ENCODE peak calls at places on chromosome 10, in four cellular contexts. T, U, H and R are unnamed samples.

GRCh38 chr10:114458955-114459354 is 54.7 kb upstream of the AFAP1L2 start:
- DNase-seq in U (peak), T (peak), H (no peak), R (peak)

GRCh38 chr10:23540401-23540800 is 101.5 kb downstream of the OTUD1 start:
- DNase-seq in U (no peak), T (no peak), H (no peak), R (no peak)

GRCh38 chr10:133133471-133134231 is 26.4 kb upstream of the KNDC1 start:
- DNase-seq in H (no peak), U (peak), T (no peak), R (no peak)

GRCh38 chr10:45197816-45198595 is 117.4 kb downstream of the OR13A1 start:
- DNase-seq in U (no peak), T (no peak), H (no peak), R (no peak)

GRCh38 chr10:132836832-132837540 is 51.0 kb upstream of the NKX6-2 start:
- DNase-seq in U (peak), T (no peak), H (peak), R (peak)

GRCh38 chr10:67696029-67696428 is at the start of gene CTNNA3:
- DNase-seq in H (peak), U (no peak), T (peak), R (no peak)

GRCh38 chr10:78960316-78960800 is 108.4 kb upstream of the ZMIZ1 start:
- DNase-seq in U (peak), H (peak), T (peak), R (peak)

GRCh38 chr10:62046522-62047239 is 145.2 kb downstream of the ARID5B start:
- DNase-seq in H (peak), T (peak), U (peak), R (peak)

GRCh38 chr10:59831658-59832503 is 74.5 kb downstream of the CCDC6 start:
- DNase-seq in T (no peak), H (no peak), U (no peak), R (no peak)

GRCh38 chr10:38159007-38159406 is 64.9 kb downstream of the ZNF37A start:
- DNase-seq in U (no peak), H (no peak), T (no peak), R (no peak)

GRCh38 chr10:57964371-57964770 is 303.3 kb downstream of the IPMK start:
- DNase-seq in T (no peak), U (no peak), H (no peak), R (peak)

GRCh38 chr10:132460691-132461090 is 63.7 kb downstream of the PWWP2B start:
- DNase-seq in H (no peak), U (peak), T (peak), R (no peak)

GRCh38 chr10:70742537-70743429 is 42.4 kb downstream of the TBATA start:
- DNase-seq in T (peak), U (no peak), H (peak), R (peak)

GRCh38 chr10:103660364-103661197 is 167.1 kb downstream of the NEURL1 start:
- DNase-seq in U (peak), H (peak), T (peak), R (peak)

GRCh38 chr10:103265712-103266329 is 11.1 kb upstream of the INA start:
- DNase-seq in U (no peak), T (peak), H (peak), R (peak)

GRCh38 chr10:44339218-44339617 is 45.7 kb downstream of the CXCL12 start:
- DNase-seq in U (no peak), H (no peak), T (no peak), R (peak)

GRCh38 chr10:133166828-133167692 is 7.0 kb downstream of the KNDC1 start:
- DNase-seq in H (no peak), U (peak), T (no peak), R (no peak)

GRCh38 chr10:123132576-123133477 is 2.9 kb upstream of the HMX3 start:
- DNase-seq in U (peak), H (peak), T (peak), R (peak)

GRCh38 chr10:22481106-22481505 is 135.8 kb downstream of the SPAG6 start:
- DNase-seq in T (no peak), H (no peak), U (no peak), R (no peak)